ENCODE peak calls at places on chromosome X, in four cellular contexts. X is hepatocyte, S is heart right ventricle, K is IMR-90. V is an unnamed sample.

GRCh38 chrX:49264460-49264859 is at the start of gene FOXP3:
- DNase-seq in X (no peak), S (no peak), K (no peak), V (no peak)

GRCh38 chrX:30973784-30974427 is 84.9 kb upstream of the TAB3 start:
- DNase-seq in K (no peak), S (no peak), X (no peak), V (no peak)

GRCh38 chrX:154515803-154516654 is at the start of gene FAM3A:
- DNase-seq in K (peak), S (peak), X (peak), V (peak)

GRCh38 chrX:11267311-11267910 is 25.8 kb upstream of the AMELX start:
- DNase-seq in S (no peak), K (no peak), X (no peak), V (no peak)

GRCh38 chrX:57289089-57289488 is 2.6 kb downstream of the FAAH2 start:
- DNase-seq in S (no peak), X (no peak), K (no peak), V (no peak)

GRCh38 chrX:2962346-2962745 is 33.2 kb upstream of the ARSD start:
- DNase-seq in X (peak), K (no peak), S (no peak), V (no peak)

GRCh38 chrX:40152706-40153334 is 55.1 kb upstream of the BCOR start:
- DNase-seq in X (peak), K (no peak), S (peak), V (no peak)

GRCh38 chrX:109629310-109629709 is 4.3 kb upstream of the KCNE5 start:
- DNase-seq in X (peak), K (no peak), S (no peak), V (no peak)

GRCh38 chrX:146154191-146154590 is 336.6 kb downstream of the SLITRK2 start:
- DNase-seq in S (no peak), K (no peak), X (peak), V (no peak)

GRCh38 chrX:6187256-6187655 is 41.4 kb downstream of the NLGN4X start:
- DNase-seq in K (no peak), S (no peak), X (no peak), V (no peak)

GRCh38 chrX:40169193-40170086 is 71.7 kb upstream of the BCOR start:
- DNase-seq in K (peak), S (no peak), X (peak), V (no peak)

GRCh38 chrX:22314692-22315091 is 42.0 kb downstream of the CBLL2 start:
- DNase-seq in S (no peak), X (no peak), K (peak), V (no peak)

GRCh38 chrX:66054978-66055377 is 15.1 kb upstream of the VSIG4 start:
- DNase-seq in S (no peak), K (no peak), X (no peak), V (no peak)

GRCh38 chrX:138127314-138127713 is 561.4 kb downstream of the ZIC3 start:
- DNase-seq in X (no peak), S (no peak), K (no peak), V (no peak)

GRCh38 chrX:103175944-103176753 is 38.8 kb upstream of the BEX4 start:
- DNase-seq in S (peak), X (peak), K (peak), V (peak)

DNA sequence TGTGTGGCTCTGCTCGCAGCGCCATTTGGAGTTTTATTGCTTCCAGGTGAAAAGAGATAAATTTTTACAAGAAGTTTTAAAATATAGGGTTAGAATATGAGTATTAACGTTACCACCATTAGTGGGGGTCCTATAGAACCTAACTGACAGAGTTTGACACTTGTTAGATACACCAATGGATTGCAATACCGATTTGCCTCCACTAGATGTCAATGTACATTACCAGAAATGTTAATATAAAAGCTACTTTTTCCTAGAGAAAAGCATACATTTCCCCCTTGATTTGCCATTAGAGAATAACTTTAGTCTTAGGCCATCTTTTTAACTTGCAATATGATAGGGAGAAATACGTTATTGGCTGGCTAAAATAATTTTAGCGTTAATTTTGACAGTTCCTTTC is 108.4 kb downstream of the LINC00632 start:
- DNase-seq in K (peak), X (peak), S (no peak), V (no peak)
- TF ChIP-seq CTCF in K (peak), X (peak), S (peak), V (peak)

GRCh38 chrX:141469469-141469868 is 115.1 kb downstream of the SPANXA1 start:
- DNase-seq in S (no peak), K (peak), X (no peak), V (no peak)

GRCh38 chrX:141468940-141469339 is 115.6 kb downstream of the SPANXA1 start:
- DNase-seq in X (no peak), S (no peak), K (peak), V (no peak)

DNA sequence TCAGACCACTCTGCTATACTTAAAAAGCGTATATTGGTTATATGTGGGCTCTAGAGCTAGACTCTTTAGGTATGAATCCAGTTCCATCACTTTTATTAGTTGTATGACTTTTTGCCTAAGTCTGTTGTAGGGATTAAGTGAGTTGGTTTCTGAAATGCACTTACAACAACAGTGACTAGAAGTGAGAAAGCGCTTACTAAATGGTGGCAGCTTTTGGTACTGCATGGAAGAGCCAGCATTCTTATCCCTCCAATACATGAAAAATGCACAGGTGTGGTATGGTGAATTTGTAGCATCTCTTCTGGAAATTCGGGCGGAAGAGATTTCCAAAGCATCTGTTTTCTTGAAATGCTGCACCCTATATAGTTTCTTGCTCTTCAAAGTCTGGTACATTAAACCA is 117.1 kb downstream of the SPANXA1 start:
- DNase-seq in X (no peak), S (no peak), K (peak), V (no peak)
- TF ChIP-seq CTCF in X (no peak), S (peak), K (no peak), V (no peak)

GRCh38 chrX:51332188-51332942 is at the start of gene NUDT10:
- DNase-seq in X (peak), S (peak), K (peak), V (no peak)

GRCh38 chrX:51336584-51336983 is 4.0 kb downstream of the NUDT10 start:
- DNase-seq in K (peak), X (peak), S (peak), V (no peak)

DNA sequence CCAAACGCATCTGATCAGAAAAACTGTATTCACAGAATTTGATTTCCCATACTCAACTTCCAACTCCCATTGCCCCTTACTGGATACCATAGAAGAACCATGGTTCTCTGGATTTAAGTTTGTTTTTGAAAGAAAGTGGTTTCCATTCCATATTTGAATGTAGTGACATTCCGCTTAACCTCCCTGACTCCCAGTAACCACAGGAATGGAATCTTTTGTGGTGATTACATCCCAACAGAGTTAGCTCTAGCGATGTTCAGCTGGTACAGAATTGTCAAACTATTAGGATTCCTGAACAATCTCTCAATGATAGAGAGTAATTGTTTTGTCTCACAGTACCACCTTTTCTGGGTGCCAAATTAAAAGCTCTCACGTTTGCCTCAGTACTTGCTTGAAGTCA is 1.7 kb downstream of the NUDT10 start:
- DNase-seq in S (no peak), K (no peak), X (no peak), V (no peak)
- TF ChIP-seq CTCF in S (no peak), K (no peak), X (no peak), V (no peak)

GRCh38 chrX:83847339-83847738 is 13.6 kb upstream of the CYLC1 start:
- DNase-seq in K (no peak), X (no peak), S (no peak), V (no peak)

GRCh38 chrX:83845397-83845796 is 15.5 kb upstream of the CYLC1 start:
- DNase-seq in X (peak), K (peak), S (no peak), V (no peak)
- TF ChIP-seq CTCF in X (peak), K (peak), S (peak), V (peak)

DNA sequence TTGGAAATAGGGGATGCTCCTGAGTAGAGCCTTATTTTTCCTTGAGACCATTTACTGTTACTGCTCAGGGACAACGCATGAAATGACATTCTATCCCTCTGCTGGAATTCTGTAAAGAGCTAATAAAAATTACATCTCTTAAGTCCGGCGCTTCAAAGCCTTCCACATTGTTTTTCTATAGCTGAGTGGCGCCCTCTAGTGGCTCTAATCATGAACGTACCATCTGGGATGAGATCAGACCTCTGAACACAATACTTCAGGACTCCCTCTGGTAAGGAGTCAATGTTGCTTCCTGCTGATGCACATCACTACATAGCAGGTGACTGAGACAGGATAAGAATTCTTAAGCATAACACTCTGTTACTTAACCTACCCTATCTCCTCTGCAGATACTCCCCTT is 6.0 kb downstream of the HMGN5 start:
- DNase-seq in S (peak), X (peak), K (peak), V (no peak)
- TF ChIP-seq CTCF in S (peak), X (peak), K (peak), V (peak)

GRCh38 chrX:134520860-134521390 is 61.0 kb downstream of the HPRT1 start:
- DNase-seq in K (peak), S (peak), X (peak), V (peak)
- TF ChIP-seq CTCF in K (peak), S (peak), X (peak), V (peak)

V was measured in GM12864.